ENCODE peak calls at places on chromosomes 13 and 19, in five cellular contexts. B, Q, F, X and H are unnamed samples.

GRCh38 chr13:111186305-111186930 is 71.3 kb downstream of the ARHGEF7 start:
- DNase-seq in X (no peak), Q (no peak), F (no peak), B (no peak), H (no peak)

GRCh38 chr13:19606152-19606551 is 27.3 kb upstream of the MPHOSPH8 start:
- DNase-seq in B (no peak), F (no peak), X (no peak), Q (no peak), H (no peak)

GRCh38 chr19:13055213-13056051 is 47.2 kb downstream of the LYL1 start:
- DNase-seq in B (no peak), F (no peak), Q (peak), X (no peak), H (no peak)

GRCh38 chr13:29294869-29295268 is 300.6 kb downstream of the SLC7A1 start:
- DNase-seq in B (no peak), X (no peak), Q (no peak), F (no peak), H (no peak)

GRCh38 chr19:47035495-47036232 is 12.8 kb downstream of the TMEM160 start:
- DNase-seq in B (peak), X (peak), F (peak), Q (peak), H (peak)

GRCh38 chr19:13882419-13882795 is 5.5 kb downstream of the NANOS3 start:
- DNase-seq in Q (no peak), F (no peak), X (no peak), B (no peak), H (no peak)

GRCh38 chr13:45863716-45864590 is 12.4 kb upstream of the SIAH3 start:
- DNase-seq in F (no peak), X (no peak), B (no peak), Q (peak), H (no peak)

GRCh38 chr19:58328999-58329398 is 2.2 kb downstream of the ZSCAN22 start:
- DNase-seq in F (no peak), B (no peak), Q (peak), X (no peak), H (peak)

GRCh38 chr19:48739835-48740704 is at the start of gene RASIP1:
- DNase-seq in X (no peak), B (no peak), F (no peak), Q (no peak), H (no peak)

GRCh38 chr13:95540848-95541247 is 11.7 kb upstream of the CLDN10 start:
- DNase-seq in B (no peak), Q (no peak), F (no peak), X (no peak), H (no peak)

GRCh38 chr19:13400296-13400695 is 106.0 kb downstream of the CACNA1A start:
- DNase-seq in F (no peak), B (no peak), X (no peak), Q (no peak), H (no peak)

GRCh38 chr13:31263346-31263745 is 63.6 kb downstream of the B3GLCT start:
- DNase-seq in B (no peak), Q (no peak), F (no peak), X (no peak), H (no peak)

GRCh38 chr13:35549481-35549880 is 73.0 kb upstream of the MAB21L1 start:
- DNase-seq in B (peak), X (peak), F (no peak), Q (no peak), H (no peak)

GRCh38 chr13:98686281-98686680 is 66.2 kb downstream of the SLC15A1 start:
- DNase-seq in X (no peak), F (no peak), Q (no peak), B (no peak), H (no peak)

GRCh38 chr13:73657821-73658540 is 476.2 kb downstream of the KLF12 start:
- DNase-seq in F (no peak), X (no peak), B (no peak), Q (no peak), H (no peak)

GRCh38 chr19:6067975-6068374 is 42.3 kb downstream of the RFX2 start:
- DNase-seq in B (no peak), F (no peak), Q (no peak), X (no peak), H (no peak)

GRCh38 chr13:24218977-24219376 is 58.5 kb downstream of the SPATA13 start:
- DNase-seq in X (no peak), F (no peak), B (no peak), Q (no peak), H (no peak)

GRCh38 chr13:73040968-73041580 is 17.7 kb upstream of the KLF5 start:
- DNase-seq in Q (no peak), B (no peak), F (no peak), X (peak), H (no peak)

GRCh38 chr13:40533072-40533471 is 133.4 kb downstream of the FOXO1 start:
- DNase-seq in B (no peak), Q (no peak), F (no peak), X (no peak), H (no peak)

GRCh38 chr13:31110617-31111016 is 51.1 kb downstream of the HSPH1 start:
- DNase-seq in X (no peak), B (no peak), Q (no peak), F (no peak), H (no peak)

GRCh38 chr13:62626771-62627170 is 1211.1 kb upstream of the PCDH20 start:
- DNase-seq in F (no peak), X (peak), Q (no peak), B (no peak), H (peak)

GRCh38 chr13:26978081-26978860 is 193.3 kb downstream of the USP12 start:
- DNase-seq in F (no peak), Q (no peak), X (no peak), B (no peak), H (no peak)

GRCh38 chr13:110771194-110771593 is 57.7 kb downstream of the ING1 start:
- DNase-seq in F (no peak), X (no peak), B (no peak), Q (no peak), H (no peak)

GRCh38 chr19:33683881-33684549 is 62.3 kb downstream of the CHST8 start:
- DNase-seq in F (no peak), Q (no peak), B (no peak), X (peak), H (peak)

GRCh38 chr13:106318941-106319411 is 216.5 kb downstream of the EFNB2 start:
- DNase-seq in B (no peak), X (no peak), F (peak), Q (no peak), H (no peak)

GRCh38 chr13:110512198-110512740 is 49.3 kb downstream of the RAB20 start:
- DNase-seq in B (no peak), X (no peak), Q (no peak), F (no peak), H (no peak)

GRCh38 chr19:11295180-11295579 is 780 bp upstream of the TSPAN16 start:
- DNase-seq in F (no peak), X (no peak), B (no peak), Q (no peak), H (no peak)

GRCh38 chr19:11295665-11296245 is at the start of gene TSPAN16:
- DNase-seq in F (no peak), X (no peak), Q (peak), B (no peak), H (no peak)

GRCh38 chr19:11293468-11294389 is 2.2 kb upstream of the TSPAN16 start:
- DNase-seq in X (peak), Q (peak), F (peak), B (peak), H (peak)

GRCh38 chr19:11299946-11300810 is 4.2 kb downstream of the TSPAN16 start:
- DNase-seq in B (no peak), Q (no peak), F (no peak), X (no peak), H (no peak)

DNA sequence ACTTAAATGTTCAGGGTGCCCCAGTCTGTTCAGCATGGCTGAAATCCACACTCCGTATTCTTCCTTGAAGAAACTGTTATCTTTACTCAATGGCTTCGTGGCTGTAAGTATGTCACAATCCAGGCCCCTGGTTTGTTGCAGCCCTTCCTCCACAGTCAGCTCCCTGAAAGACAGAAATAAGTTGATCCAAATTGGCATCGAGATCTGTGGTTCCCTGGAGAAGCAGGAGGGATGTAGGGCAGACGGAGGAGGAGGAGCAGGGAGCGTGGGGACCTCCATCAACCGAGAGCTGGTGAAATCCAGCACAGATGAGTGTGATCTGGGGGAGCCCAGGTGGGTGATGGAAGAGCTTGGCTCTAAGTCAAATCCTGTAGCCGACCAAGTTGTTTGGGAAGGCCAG is 304 bp downstream of the TSPAN16 start:
- DNase-seq in Q (no peak), F (no peak), B (no peak), X (no peak), H (no peak)
- TF ChIP-seq YY1 in Q (no peak), F (no peak), B (no peak), X (no peak), H (no peak)

GRCh38 chr13:43307921-43308433 is 284.6 kb downstream of the DNAJC15 start:
- DNase-seq in B (peak), F (no peak), Q (peak), X (peak), H (no peak)
- H3K27ac ChIP-seq in B (no peak), F (no peak), Q (peak), X (no peak), H (no peak)

GRCh38 chr13:33483471-33483870 is 197.9 kb upstream of the STARD13 start:
- DNase-seq in F (no peak), B (no peak), Q (no peak), X (no peak), H (no peak)
- TF ChIP-seq YY1 in F (no peak), B (no peak), Q (no peak), X (no peak), H (no peak)

GRCh38 chr19:36605839-36606478 is 846 bp downstream of the ZNF382 start:
- DNase-seq in Q (no peak), X (no peak), F (no peak), B (peak), H (no peak)

GRCh38 chr19:36605101-36605838 is at the start of gene ZNF382:
- DNase-seq in F (no peak), X (peak), B (peak), Q (peak), H (no peak)

GRCh38 chr19:36604656-36605100 is 435 bp upstream of the ZNF382 start:
- DNase-seq in F (no peak), Q (peak), B (peak), X (peak), H (no peak)
- H3K27ac ChIP-seq in F (no peak), Q (peak), B (peak), X (peak), H (no peak)

GRCh38 chr13:97385146-97385545 is 48.8 kb upstream of the RAP2A start:
- DNase-seq in Q (no peak), F (no peak), B (no peak), X (no peak), H (no peak)

GRCh38 chr13:97382276-97382675 is 51.7 kb upstream of the RAP2A start:
- DNase-seq in X (no peak), Q (no peak), B (no peak), F (no peak), H (no peak)

GRCh38 chr13:97384366-97384765 is 49.6 kb upstream of the RAP2A start:
- DNase-seq in B (no peak), Q (no peak), F (no peak), X (no peak), H (no peak)

GRCh38 chr13:97385854-97386253 is 48.1 kb upstream of the RAP2A start:
- DNase-seq in X (no peak), B (no peak), F (no peak), Q (no peak), H (no peak)

DNA sequence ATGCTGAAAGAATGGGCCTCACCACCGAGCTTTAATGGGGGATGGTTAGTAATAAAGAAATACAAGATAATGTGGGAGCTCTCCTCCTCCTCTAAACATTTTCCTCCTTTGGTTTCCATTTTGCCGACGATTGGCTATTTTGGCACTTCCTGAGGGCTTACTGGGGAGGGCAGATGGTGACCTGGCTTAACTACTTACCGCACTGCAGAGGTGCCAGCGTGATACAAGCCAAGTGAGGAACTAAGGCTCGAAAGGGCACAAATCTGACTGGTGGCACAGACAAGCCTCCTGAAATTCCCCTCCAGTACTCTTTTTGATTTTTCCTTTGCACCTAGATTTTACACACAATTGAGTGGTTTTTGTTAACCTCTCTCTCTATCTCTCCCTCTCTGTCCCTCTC is 53.3 kb upstream of the RAP2A start:
- DNase-seq in X (no peak), B (no peak), Q (no peak), F (no peak), H (no peak)
- TF ChIP-seq YY1 in X (no peak), B (no peak), Q (no peak), F (no peak), H (no peak)

DNA sequence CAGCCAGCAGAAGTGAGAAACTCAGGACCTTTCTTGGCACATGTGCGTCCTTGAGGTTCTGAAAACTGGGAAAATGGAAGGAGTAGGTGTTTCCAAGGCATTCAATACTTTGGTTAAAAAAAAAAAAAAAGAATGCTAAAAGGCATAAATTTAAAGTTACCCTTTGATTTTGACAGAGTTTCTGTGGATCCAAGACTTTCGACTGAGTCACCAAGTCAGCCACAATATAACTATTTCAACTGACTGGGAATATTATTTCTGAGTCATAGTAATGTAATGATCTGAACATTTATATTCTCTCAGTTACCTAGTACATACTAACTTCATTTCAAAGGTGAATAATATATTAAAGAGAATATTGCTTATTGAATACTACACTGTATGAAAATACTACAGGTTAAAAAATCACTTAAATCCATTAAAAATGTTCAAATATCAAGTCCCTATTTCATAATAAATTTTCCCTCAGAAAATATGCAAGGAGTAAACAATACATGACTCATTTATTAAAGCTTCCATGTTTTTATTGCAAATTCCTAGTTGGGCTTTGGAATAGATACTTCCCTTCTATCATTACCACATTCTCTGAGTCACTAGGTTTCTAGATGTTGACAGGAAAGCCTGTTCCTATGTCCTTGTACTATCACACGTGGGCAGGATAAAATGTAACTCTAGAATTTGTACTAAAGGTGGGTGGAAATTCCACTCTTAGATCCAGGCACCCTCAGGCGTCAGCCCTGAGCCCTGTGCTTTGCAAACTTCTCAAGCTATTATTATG is 2.3 kb upstream of the ITGBL1 start:
- DNase-seq in X (no peak), Q (no peak), F (peak), B (no peak), H (no peak)
- H3K27ac ChIP-seq in X (no peak), Q (peak), F (peak), B (no peak), H (no peak)

GRCh38 chr19:15717781-15718180 is 10.0 kb upstream of the OR10H2 start:
- DNase-seq in F (no peak), X (no peak), B (no peak), Q (no peak), H (no peak)

GRCh38 chr19:15722956-15723355 is 4.9 kb upstream of the OR10H2 start:
- DNase-seq in F (no peak), X (no peak), B (no peak), Q (no peak), H (no peak)

GRCh38 chr19:15715642-15716041 is 12.2 kb upstream of the OR10H2 start:
- DNase-seq in X (no peak), Q (no peak), B (no peak), F (no peak), H (no peak)

GRCh38 chr19:15721208-15721607 is 6.6 kb upstream of the OR10H2 start:
- DNase-seq in B (no peak), F (no peak), X (no peak), Q (no peak), H (no peak)
- TF ChIP-seq YY1 in B (no peak), F (no peak), X (no peak), Q (no peak), H (no peak)

GRCh38 chr19:8144273-8144672 is 5.1 kb downstream of the FBN3 start:
- DNase-seq in X (no peak), F (no peak), B (no peak), Q (no peak), H (no peak)
- H3K27ac ChIP-seq in X (no peak), F (no peak), B (no peak), Q (no peak), H (no peak)